ENCODE peak calls at places on chromosomes 3 and 15, in eight cellular contexts. One of them, this sample, is unnamed.

GRCh38 chr15:33453761-33454160 is 143.0 kb downstream of the RYR3 start:
- DNase-seq in T-helper 17 cell: no peak
- DNase-seq in stimulated activated CD4-positive, alpha-beta T cell treated with anti-CD3 and anti-CD28 coated beads, Interleukin-15, amount 100 ng/mL, for 1 hour: no peak
- DNase-seq in NCI-H1105 treated with DMSO at 0.1 percent for 48 hours: no peak
- DNase-seq in NCI-H1048: no peak
- DNase-seq in AG10803: no peak
- DNase-seq in HL-60: no peak
- DNase-seq in nephron progenitor cell: no peak
- DNase-seq in this sample: no peak

GRCh38 chr15:60444289-60444912 is 34.5 kb downstream of the ICE2 start:
- DNase-seq in AG10803: peak; percentile 63
- DNase-seq in HL-60: no peak
- DNase-seq in stimulated activated CD4-positive, alpha-beta T cell treated with anti-CD3 and anti-CD28 coated beads, Interleukin-15, amount 100 ng/mL, for 1 hour: no peak
- DNase-seq in nephron progenitor cell: no peak
- DNase-seq in T-helper 17 cell: no peak
- DNase-seq in NCI-H1105 treated with DMSO at 0.1 percent for 48 hours: no peak
- DNase-seq in NCI-H1048: no peak
- DNase-seq in this sample: no peak

GRCh38 chr15:101133751-101134261 is 118.0 kb downstream of the CHSY1 start:
- DNase-seq in nephron progenitor cell: no peak
- DNase-seq in NCI-H1105 treated with DMSO at 0.1 percent for 48 hours: no peak
- DNase-seq in stimulated activated CD4-positive, alpha-beta T cell treated with anti-CD3 and anti-CD28 coated beads, Interleukin-15, amount 100 ng/mL, for 1 hour: no peak
- DNase-seq in AG10803: no peak
- DNase-seq in NCI-H1048: no peak
- DNase-seq in T-helper 17 cell: no peak
- DNase-seq in HL-60: no peak
- DNase-seq in this sample: no peak

GRCh38 chr3:135792174-135792573 is 173.4 kb upstream of the PPP2R3A start:
- DNase-seq in T-helper 17 cell: no peak
- DNase-seq in HL-60: no peak
- DNase-seq in stimulated activated CD4-positive, alpha-beta T cell treated with anti-CD3 and anti-CD28 coated beads, Interleukin-15, amount 100 ng/mL, for 1 hour: no peak
- DNase-seq in nephron progenitor cell: peak; percentile 15
- DNase-seq in NCI-H1105 treated with DMSO at 0.1 percent for 48 hours: peak; percentile 83
- DNase-seq in NCI-H1048: no peak
- DNase-seq in AG10803: no peak
- DNase-seq in this sample: no peak

GRCh38 chr15:70141376-70142071 is 43.8 kb upstream of the TLE3 start:
- DNase-seq in NCI-H1105 treated with DMSO at 0.1 percent for 48 hours: no peak
- DNase-seq in NCI-H1048: no peak
- DNase-seq in AG10803: no peak
- DNase-seq in stimulated activated CD4-positive, alpha-beta T cell treated with anti-CD3 and anti-CD28 coated beads, Interleukin-15, amount 100 ng/mL, for 1 hour: no peak
- DNase-seq in nephron progenitor cell: no peak
- DNase-seq in T-helper 17 cell: no peak
- DNase-seq in HL-60: no peak
- DNase-seq in this sample: no peak

GRCh38 chr3:114418107-114418506 is 124.3 kb downstream of the TIGIT start:
- DNase-seq in nephron progenitor cell: no peak
- DNase-seq in NCI-H1048: no peak
- DNase-seq in T-helper 17 cell: no peak
- DNase-seq in HL-60: no peak
- DNase-seq in stimulated activated CD4-positive, alpha-beta T cell treated with anti-CD3 and anti-CD28 coated beads, Interleukin-15, amount 100 ng/mL, for 1 hour: no peak
- DNase-seq in AG10803: no peak
- DNase-seq in NCI-H1105 treated with DMSO at 0.1 percent for 48 hours: no peak
- DNase-seq in this sample: no peak

GRCh38 chr3:43872301-43872700 is 181.6 kb downstream of the ABHD5 start:
- DNase-seq in NCI-H1105 treated with DMSO at 0.1 percent for 48 hours: no peak
- DNase-seq in HL-60: no peak
- DNase-seq in T-helper 17 cell: no peak
- DNase-seq in NCI-H1048: no peak
- DNase-seq in AG10803: peak; percentile 86
- DNase-seq in nephron progenitor cell: no peak
- DNase-seq in stimulated activated CD4-positive, alpha-beta T cell treated with anti-CD3 and anti-CD28 coated beads, Interleukin-15, amount 100 ng/mL, for 1 hour: no peak
- DNase-seq in this sample: no peak

GRCh38 chr3:117104792-117105191 is 395.2 kb downstream of the TUSC7 start:
- DNase-seq in NCI-H1048: no peak
- DNase-seq in T-helper 17 cell: no peak
- DNase-seq in nephron progenitor cell: no peak
- DNase-seq in NCI-H1105 treated with DMSO at 0.1 percent for 48 hours: no peak
- DNase-seq in HL-60: no peak
- DNase-seq in stimulated activated CD4-positive, alpha-beta T cell treated with anti-CD3 and anti-CD28 coated beads, Interleukin-15, amount 100 ng/mL, for 1 hour: no peak
- DNase-seq in AG10803: no peak
- DNase-seq in this sample: no peak

GRCh38 chr15:24848050-24848449 is 106.7 kb upstream of the SNRPN start:
- DNase-seq in stimulated activated CD4-positive, alpha-beta T cell treated with anti-CD3 and anti-CD28 coated beads, Interleukin-15, amount 100 ng/mL, for 1 hour: no peak
- DNase-seq in NCI-H1048: no peak
- DNase-seq in nephron progenitor cell: peak; percentile 51
- DNase-seq in HL-60: peak; percentile 14
- DNase-seq in NCI-H1105 treated with DMSO at 0.1 percent for 48 hours: no peak
- DNase-seq in T-helper 17 cell: no peak
- DNase-seq in AG10803: peak; percentile 56
- DNase-seq in this sample: peak; percentile 73

GRCh38 chr15:46735115-46735514 is 982.2 kb upstream of the SEMA6D start:
- DNase-seq in T-helper 17 cell: no peak
- DNase-seq in AG10803: no peak
- DNase-seq in NCI-H1048: no peak
- DNase-seq in stimulated activated CD4-positive, alpha-beta T cell treated with anti-CD3 and anti-CD28 coated beads, Interleukin-15, amount 100 ng/mL, for 1 hour: no peak
- DNase-seq in HL-60: no peak
- DNase-seq in NCI-H1105 treated with DMSO at 0.1 percent for 48 hours: no peak
- DNase-seq in nephron progenitor cell: no peak
- DNase-seq in this sample: no peak

GRCh38 chr3:23944861-23945652 is at the start of gene NR1D2:
- DNase-seq in HL-60: peak; percentile 70
- DNase-seq in T-helper 17 cell: peak; percentile 86
- DNase-seq in nephron progenitor cell: peak; percentile 88
- DNase-seq in stimulated activated CD4-positive, alpha-beta T cell treated with anti-CD3 and anti-CD28 coated beads, Interleukin-15, amount 100 ng/mL, for 1 hour: peak; percentile 63
- DNase-seq in NCI-H1105 treated with DMSO at 0.1 percent for 48 hours: peak; percentile 54
- DNase-seq in AG10803: peak; percentile 81
- DNase-seq in NCI-H1048: peak; percentile 39
- DNase-seq in this sample: peak; percentile 84

GRCh38 chr3:102354818-102355515 is 79.8 kb upstream of the ZPLD1 start:
- DNase-seq in T-helper 17 cell: no peak
- DNase-seq in HL-60: no peak
- DNase-seq in stimulated activated CD4-positive, alpha-beta T cell treated with anti-CD3 and anti-CD28 coated beads, Interleukin-15, amount 100 ng/mL, for 1 hour: no peak
- DNase-seq in NCI-H1105 treated with DMSO at 0.1 percent for 48 hours: no peak
- DNase-seq in AG10803: peak; percentile 2
- DNase-seq in nephron progenitor cell: no peak
- DNase-seq in NCI-H1048: no peak
- DNase-seq in this sample: no peak

GRCh38 chr15:76433798-76434400 is 97.3 kb downstream of the ISL2 start:
- DNase-seq in AG10803: peak; percentile 71
- DNase-seq in T-helper 17 cell: no peak
- DNase-seq in NCI-H1105 treated with DMSO at 0.1 percent for 48 hours: no peak
- DNase-seq in NCI-H1048: no peak
- DNase-seq in nephron progenitor cell: no peak
- DNase-seq in HL-60: no peak
- DNase-seq in stimulated activated CD4-positive, alpha-beta T cell treated with anti-CD3 and anti-CD28 coated beads, Interleukin-15, amount 100 ng/mL, for 1 hour: no peak
- DNase-seq in this sample: no peak

GRCh38 chr3:46453526-46454208 is 11.0 kb downstream of the LTF start:
- DNase-seq in AG10803: no peak
- DNase-seq in nephron progenitor cell: no peak
- DNase-seq in NCI-H1048: no peak
- DNase-seq in HL-60: no peak
- DNase-seq in NCI-H1105 treated with DMSO at 0.1 percent for 48 hours: no peak
- DNase-seq in T-helper 17 cell: no peak
- DNase-seq in stimulated activated CD4-positive, alpha-beta T cell treated with anti-CD3 and anti-CD28 coated beads, Interleukin-15, amount 100 ng/mL, for 1 hour: no peak
- DNase-seq in this sample: peak; percentile 29

GRCh38 chr3:148991219-148992026 is at the start of gene GYG1:
- DNase-seq in nephron progenitor cell: peak; percentile 77
- DNase-seq in NCI-H1105 treated with DMSO at 0.1 percent for 48 hours: peak; percentile 86
- DNase-seq in NCI-H1048: peak; percentile 15
- DNase-seq in AG10803: peak; percentile 80
- DNase-seq in stimulated activated CD4-positive, alpha-beta T cell treated with anti-CD3 and anti-CD28 coated beads, Interleukin-15, amount 100 ng/mL, for 1 hour: peak; percentile 65
- DNase-seq in T-helper 17 cell: peak; percentile 69
- DNase-seq in HL-60: peak; percentile 78
- DNase-seq in this sample: peak; percentile 79

GRCh38 chr15:27396997-27397396 is 426.0 kb downstream of the GABRG3 start:
- DNase-seq in NCI-H1105 treated with DMSO at 0.1 percent for 48 hours: no peak
- DNase-seq in stimulated activated CD4-positive, alpha-beta T cell treated with anti-CD3 and anti-CD28 coated beads, Interleukin-15, amount 100 ng/mL, for 1 hour: no peak
- DNase-seq in nephron progenitor cell: no peak
- DNase-seq in NCI-H1048: no peak
- DNase-seq in AG10803: no peak
- DNase-seq in HL-60: no peak
- DNase-seq in T-helper 17 cell: no peak
- DNase-seq in this sample: no peak

GRCh38 chr3:122151480-122151879 is 32.0 kb upstream of the CASR start:
- DNase-seq in HL-60: no peak
- DNase-seq in stimulated activated CD4-positive, alpha-beta T cell treated with anti-CD3 and anti-CD28 coated beads, Interleukin-15, amount 100 ng/mL, for 1 hour: no peak
- DNase-seq in T-helper 17 cell: no peak
- DNase-seq in NCI-H1048: no peak
- DNase-seq in nephron progenitor cell: no peak
- DNase-seq in NCI-H1105 treated with DMSO at 0.1 percent for 48 hours: no peak
- DNase-seq in AG10803: no peak
- DNase-seq in this sample: no peak

GRCh38 chr3:116394365-116394764 is 50.9 kb downstream of the LSAMP start:
- DNase-seq in NCI-H1048: no peak
- DNase-seq in AG10803: no peak
- DNase-seq in nephron progenitor cell: no peak
- DNase-seq in T-helper 17 cell: no peak
- DNase-seq in HL-60: no peak
- DNase-seq in stimulated activated CD4-positive, alpha-beta T cell treated with anti-CD3 and anti-CD28 coated beads, Interleukin-15, amount 100 ng/mL, for 1 hour: no peak
- DNase-seq in NCI-H1105 treated with DMSO at 0.1 percent for 48 hours: peak; percentile 93
- DNase-seq in this sample: no peak

This sample was measured in thyroid gland.